ENCODE peak calls at places on chromosome 21, in six cellular contexts. One of them, this sample, is unnamed.

GRCh38 chr21:18743523-18743922 is 339.9 kb upstream of the TMPRSS15 start:
- DNase-seq in GM10248: no peak
- DNase-seq in GM23338: no peak
- DNase-seq in heart left ventricle: no peak
- DNase-seq in stomach: no peak
- DNase-seq in ascending aorta: no peak
- DNase-seq in this sample: no peak

GRCh38 chr21:46650476-46651098 is 15.1 kb downstream of the PRMT2 start:
- DNase-seq in ascending aorta: no peak
- DNase-seq in heart left ventricle: no peak
- DNase-seq in GM10248: no peak
- DNase-seq in stomach: no peak
- DNase-seq in GM23338: no peak
- DNase-seq in this sample: no peak

GRCh38 chr21:28959367-28960099 is 33.1 kb downstream of the LTN1 start:
- DNase-seq in GM23338: no peak
- DNase-seq in ascending aorta: no peak
- DNase-seq in GM10248: no peak
- DNase-seq in stomach: no peak
- DNase-seq in heart left ventricle: no peak
- DNase-seq in this sample: no peak

GRCh38 chr21:18801468-18801867 is 397.9 kb upstream of the TMPRSS15 start:
- DNase-seq in GM23338: peak
- DNase-seq in GM10248: no peak
- DNase-seq in stomach: peak
- DNase-seq in heart left ventricle: no peak
- DNase-seq in ascending aorta: no peak
- DNase-seq in this sample: no peak

GRCh38 chr21:16070207-16070651 is 340.4 kb downstream of the USP25 start:
- DNase-seq in ascending aorta: no peak
- DNase-seq in GM10248: no peak
- DNase-seq in GM23338: no peak
- DNase-seq in stomach: no peak
- DNase-seq in heart left ventricle: no peak
- DNase-seq in this sample: no peak

GRCh38 chr21:30990514-30991304 is 47.6 kb downstream of the KRTAP19-8 start:
- DNase-seq in ascending aorta: no peak
- DNase-seq in GM23338: peak
- DNase-seq in stomach: no peak
- DNase-seq in GM10248: no peak
- DNase-seq in heart left ventricle: no peak
- DNase-seq in this sample: no peak

GRCh38 chr21:30209571-30209970 is 6.3 kb downstream of the CLDN8 start:
- DNase-seq in stomach: no peak
- DNase-seq in GM10248: no peak
- DNase-seq in ascending aorta: no peak
- DNase-seq in GM23338: peak
- DNase-seq in heart left ventricle: no peak
- DNase-seq in this sample: no peak

GRCh38 chr21:36207577-36208320 is 51.1 kb downstream of the DOP1B start:
- DNase-seq in stomach: no peak
- DNase-seq in heart left ventricle: no peak
- DNase-seq in GM23338: no peak
- DNase-seq in GM10248: no peak
- DNase-seq in ascending aorta: no peak
- DNase-seq in this sample: peak

GRCh38 chr21:28822882-28823335 is 169.8 kb downstream of the LTN1 start:
- DNase-seq in ascending aorta: no peak
- DNase-seq in stomach: no peak
- DNase-seq in GM23338: no peak
- DNase-seq in GM10248: no peak
- DNase-seq in heart left ventricle: no peak
- DNase-seq in this sample: no peak

GRCh38 chr21:36471254-36471723 is 8.6 kb downstream of the CLDN14 start:
- DNase-seq in ascending aorta: no peak
- DNase-seq in heart left ventricle: no peak
- DNase-seq in stomach: no peak
- DNase-seq in GM23338: no peak
- DNase-seq in GM10248: peak
- DNase-seq in this sample: peak

GRCh38 chr21:29114765-29115164 is 15.7 kb upstream of the MAP3K7CL start:
- DNase-seq in GM23338: peak
- DNase-seq in ascending aorta: no peak
- DNase-seq in GM10248: no peak
- DNase-seq in heart left ventricle: no peak
- DNase-seq in stomach: no peak
- DNase-seq in this sample: no peak

GRCh38 chr21:28916150-28916893 is 76.4 kb downstream of the LTN1 start:
- DNase-seq in GM10248: no peak
- DNase-seq in ascending aorta: no peak
- DNase-seq in stomach: no peak
- DNase-seq in GM23338: no peak
- DNase-seq in heart left ventricle: no peak
- DNase-seq in this sample: no peak

GRCh38 chr21:29218749-29219148 is 80.0 kb upstream of the BACH1 start:
- DNase-seq in heart left ventricle: no peak
- DNase-seq in GM23338: no peak
- DNase-seq in ascending aorta: no peak
- DNase-seq in GM10248: no peak
- DNase-seq in stomach: no peak
- DNase-seq in this sample: no peak

GRCh38 chr21:26171310-26172100 is 935 bp upstream of the APP start:
- DNase-seq in stomach: no peak
- DNase-seq in ascending aorta: no peak
- DNase-seq in GM23338: no peak
- DNase-seq in heart left ventricle: no peak
- DNase-seq in GM10248: no peak
- DNase-seq in this sample: no peak

GRCh38 chr21:14916676-14917141 is 148.1 kb downstream of the NRIP1 start:
- DNase-seq in stomach: no peak
- DNase-seq in ascending aorta: no peak
- DNase-seq in heart left ventricle: no peak
- DNase-seq in GM23338: peak
- DNase-seq in GM10248: no peak
- DNase-seq in this sample: no peak

GRCh38 chr21:25967566-25968438 is 202.8 kb downstream of the APP start:
- DNase-seq in GM23338: no peak
- DNase-seq in ascending aorta: no peak
- DNase-seq in stomach: no peak
- DNase-seq in heart left ventricle: no peak
- DNase-seq in GM10248: peak
- DNase-seq in this sample: no peak

GRCh38 chr21:24895885-24896734 is 711.2 kb downstream of the MRPL39 start:
- DNase-seq in stomach: peak
- DNase-seq in heart left ventricle: no peak
- DNase-seq in GM23338: peak
- DNase-seq in GM10248: no peak
- DNase-seq in ascending aorta: no peak
- DNase-seq in this sample: no peak

GRCh38 chr21:29557200-29557599 is 258.5 kb downstream of the BACH1 start:
- DNase-seq in heart left ventricle: no peak
- DNase-seq in ascending aorta: no peak
- DNase-seq in GM10248: no peak
- DNase-seq in stomach: no peak
- DNase-seq in GM23338: no peak
- DNase-seq in this sample: no peak

GRCh38 chr21:28971171-28971570 is 21.5 kb downstream of the LTN1 start:
- DNase-seq in ascending aorta: no peak
- DNase-seq in GM10248: no peak
- DNase-seq in heart left ventricle: no peak
- DNase-seq in GM23338: peak
- DNase-seq in stomach: no peak
- DNase-seq in this sample: no peak

GRCh38 chr21:18549214-18549905 is 145.8 kb upstream of the TMPRSS15 start:
- DNase-seq in stomach: no peak
- DNase-seq in GM23338: no peak
- DNase-seq in ascending aorta: no peak
- DNase-seq in GM10248: no peak
- DNase-seq in heart left ventricle: no peak
- DNase-seq in this sample: no peak

GRCh38 chr21:31235671-31236450 is 108.2 kb downstream of the TIAM1 start:
- DNase-seq in ascending aorta: no peak
- DNase-seq in GM23338: no peak
- DNase-seq in stomach: no peak
- DNase-seq in heart left ventricle: no peak
- DNase-seq in GM10248: no peak
- DNase-seq in this sample: peak

GRCh38 chr21:41168391-41169257 is 664 bp downstream of the BACE2 start:
- DNase-seq in GM10248: peak
- DNase-seq in GM23338: peak
- DNase-seq in stomach: peak
- DNase-seq in ascending aorta: peak
- DNase-seq in heart left ventricle: peak
- DNase-seq in this sample: peak

GRCh38 chr21:14273736-14274538 is 58.0 kb downstream of the RBM11 start:
- DNase-seq in heart left ventricle: peak
- DNase-seq in GM23338: peak
- DNase-seq in GM10248: no peak
- DNase-seq in stomach: peak
- DNase-seq in ascending aorta: peak
- DNase-seq in this sample: no peak

GRCh38 chr21:36526104-36526503 is 46.2 kb upstream of the CLDN14 start:
- DNase-seq in heart left ventricle: no peak
- DNase-seq in GM23338: no peak
- DNase-seq in stomach: no peak
- DNase-seq in ascending aorta: no peak
- DNase-seq in GM10248: no peak
- DNase-seq in this sample: no peak

GRCh38 chr21:26267389-26267788 is 96.8 kb upstream of the APP start:
- DNase-seq in heart left ventricle: no peak
- DNase-seq in ascending aorta: no peak
- DNase-seq in stomach: no peak
- DNase-seq in GM10248: no peak
- DNase-seq in GM23338: no peak
- DNase-seq in this sample: no peak

GRCh38 chr21:16239659-16240265 is 510.0 kb downstream of the USP25 start:
- DNase-seq in GM10248: no peak
- DNase-seq in ascending aorta: no peak
- DNase-seq in heart left ventricle: no peak
- DNase-seq in stomach: no peak
- DNase-seq in GM23338: no peak
- DNase-seq in this sample: no peak

GRCh38 chr21:29511076-29511475 is 212.4 kb downstream of the BACH1 start:
- DNase-seq in stomach: no peak
- DNase-seq in GM23338: no peak
- DNase-seq in ascending aorta: no peak
- DNase-seq in GM10248: no peak
- DNase-seq in heart left ventricle: no peak
- DNase-seq in this sample: no peak

GRCh38 chr21:31103571-31104265 is 65.4 kb upstream of the KRTAP19-8 start:
- DNase-seq in ascending aorta: no peak
- DNase-seq in stomach: no peak
- DNase-seq in heart left ventricle: no peak
- DNase-seq in GM23338: no peak
- DNase-seq in GM10248: no peak
- DNase-seq in this sample: no peak

GRCh38 chr21:24444736-24445135 is 1162.5 kb downstream of the MRPL39 start:
- DNase-seq in GM23338: no peak
- DNase-seq in GM10248: no peak
- DNase-seq in heart left ventricle: no peak
- DNase-seq in stomach: no peak
- DNase-seq in ascending aorta: no peak
- DNase-seq in this sample: no peak

GRCh38 chr21:36420571-36421339 is 35.6 kb downstream of the CHAF1B start:
- DNase-seq in heart left ventricle: no peak
- DNase-seq in GM10248: no peak
- DNase-seq in GM23338: no peak
- DNase-seq in stomach: no peak
- DNase-seq in ascending aorta: no peak
- DNase-seq in this sample: no peak

GRCh38 chr21:33684068-33684467 is 41.8 kb downstream of the ITSN1 start:
- DNase-seq in GM10248: no peak
- DNase-seq in GM23338: no peak
- DNase-seq in heart left ventricle: no peak
- DNase-seq in stomach: no peak
- DNase-seq in ascending aorta: no peak
- DNase-seq in this sample: no peak

GRCh38 chr21:27359141-27359540 is 392.3 kb upstream of the ADAMTS5 start:
- DNase-seq in GM10248: no peak
- DNase-seq in stomach: no peak
- DNase-seq in heart left ventricle: no peak
- DNase-seq in GM23338: no peak
- DNase-seq in ascending aorta: no peak
- DNase-seq in this sample: no peak

GRCh38 chr21:27363719-27364479 is 397.0 kb upstream of the ADAMTS5 start:
- DNase-seq in GM23338: no peak
- DNase-seq in heart left ventricle: no peak
- DNase-seq in stomach: no peak
- DNase-seq in ascending aorta: no peak
- DNase-seq in GM10248: no peak
- DNase-seq in this sample: no peak

GRCh38 chr21:27365394-27365793 is 398.5 kb upstream of the ADAMTS5 start:
- DNase-seq in GM10248: no peak
- DNase-seq in heart left ventricle: no peak
- DNase-seq in stomach: no peak
- DNase-seq in ascending aorta: no peak
- DNase-seq in GM23338: no peak
- DNase-seq in this sample: no peak

GRCh38 chr21:27366846-27367245 is 400.0 kb upstream of the ADAMTS5 start:
- DNase-seq in heart left ventricle: no peak
- DNase-seq in stomach: no peak
- DNase-seq in ascending aorta: no peak
- DNase-seq in GM10248: no peak
- DNase-seq in GM23338: no peak
- DNase-seq in this sample: no peak

GRCh38 chr21:27362249-27362648 is 395.4 kb upstream of the ADAMTS5 start:
- DNase-seq in GM10248: no peak
- DNase-seq in stomach: no peak
- DNase-seq in ascending aorta: no peak
- DNase-seq in GM23338: peak
- DNase-seq in heart left ventricle: no peak
- DNase-seq in this sample: no peak
- TF ChIP-seq CTCF in GM10248: no peak
- TF ChIP-seq CTCF in stomach: no peak
- TF ChIP-seq CTCF in ascending aorta: no peak
- TF ChIP-seq CTCF in GM23338: peak
- TF ChIP-seq CTCF in heart left ventricle: peak
- TF ChIP-seq CTCF in this sample: no peak

GRCh38 chr21:21751286-21751685 is 753.1 kb downstream of the NCAM2 start:
- DNase-seq in ascending aorta: no peak
- DNase-seq in heart left ventricle: no peak
- DNase-seq in GM23338: no peak
- DNase-seq in GM10248: no peak
- DNase-seq in stomach: no peak
- DNase-seq in this sample: no peak
- TF ChIP-seq CTCF in ascending aorta: no peak
- TF ChIP-seq CTCF in heart left ventricle: peak
- TF ChIP-seq CTCF in GM23338: no peak
- TF ChIP-seq CTCF in GM10248: no peak
- TF ChIP-seq CTCF in stomach: no peak
- TF ChIP-seq CTCF in this sample: no peak

GRCh38 chr21:34761758-34762330 is 93.0 kb downstream of the CLIC6 start:
- DNase-seq in GM10248: no peak
- DNase-seq in heart left ventricle: no peak
- DNase-seq in GM23338: no peak
- DNase-seq in stomach: no peak
- DNase-seq in ascending aorta: peak
- DNase-seq in this sample: no peak
- TF ChIP-seq CTCF in GM10248: no peak
- TF ChIP-seq CTCF in heart left ventricle: no peak
- TF ChIP-seq CTCF in GM23338: no peak
- TF ChIP-seq CTCF in stomach: no peak
- TF ChIP-seq CTCF in ascending aorta: no peak
- TF ChIP-seq CTCF in this sample: no peak

GRCh38 chr21:37550618-37551405 is 184.2 kb downstream of the DYRK1A start:
- DNase-seq in stomach: peak
- DNase-seq in GM23338: no peak
- DNase-seq in GM10248: no peak
- DNase-seq in heart left ventricle: no peak
- DNase-seq in ascending aorta: peak
- DNase-seq in this sample: no peak
- TF ChIP-seq CTCF in stomach: no peak
- TF ChIP-seq CTCF in GM23338: no peak
- TF ChIP-seq CTCF in GM10248: no peak
- TF ChIP-seq CTCF in heart left ventricle: no peak
- TF ChIP-seq CTCF in ascending aorta: no peak
- TF ChIP-seq CTCF in this sample: no peak

This sample was measured in activated CD8-positive, alpha-beta T cell treated with anti-CD3 and anti-CD28 coated beads for 36 hours.